ENCODE peak calls at places on chromosome 12, in four cellular contexts. I, O, A and V are unnamed samples.

GRCh38 chr12:116498471-116498870 is 60.7 kb upstream of the MAP1LC3B2 start:
- DNase-seq in I (no peak), A (no peak), O (no peak), V (no peak)

GRCh38 chr12:100859063-100859627 is 64.6 kb downstream of the ANO4 start:
- DNase-seq in A (no peak), O (no peak), I (no peak), V (no peak)

GRCh38 chr12:26153421-26154154 is 28.8 kb upstream of the BHLHE41 start:
- DNase-seq in O (no peak), I (no peak), A (no peak), V (no peak)

GRCh38 chr12:2336409-2336829 is 283.6 kb downstream of the CACNA1C start:
- DNase-seq in A (no peak), I (no peak), O (no peak), V (no peak)

GRCh38 chr12:24770334-24770733 is 178.6 kb downstream of the BCAT1 start:
- DNase-seq in A (no peak), I (no peak), O (no peak), V (no peak)

GRCh38 chr12:78406776-78407335 is 457.7 kb upstream of the SYT1 start:
- DNase-seq in O (no peak), I (no peak), A (no peak), V (no peak)

GRCh38 chr12:6688543-6688999 is 604 bp downstream of the ZNF384 start:
- DNase-seq in A (no peak), O (peak; percentile 43), I (peak; percentile 71), V (no peak)

GRCh38 chr12:53575502-53576264 is 50.5 kb downstream of the ATF7 start:
- DNase-seq in I (no peak), A (no peak), O (no peak), V (no peak)

GRCh38 chr12:54018608-54018984 is 9.6 kb upstream of the HOXC6 start:
- DNase-seq in I (no peak), O (no peak), A (no peak), V (no peak)

GRCh38 chr12:75725505-75726120 is 214.2 kb upstream of the KRR1 start:
- DNase-seq in O (no peak), I (no peak), A (no peak), V (no peak)

GRCh38 chr12:114875323-114875722 is 191.3 kb upstream of the TBX3 start:
- DNase-seq in O (no peak), A (no peak), I (no peak), V (no peak)

GRCh38 chr12:2557589-2557988 is 237.2 kb upstream of the FKBP4 start:
- DNase-seq in I (no peak), O (no peak), A (no peak), V (no peak)